ENCODE peak calls at places on chromosomes 7 and 10, in four cellular contexts. C, M, Z and K are unnamed samples.

GRCh38 chr7:4964506-4964905 is 5.5 kb upstream of the MMD2 start:
- DNase-seq in Z (no peak), M (no peak), C (no peak), K (no peak)

GRCh38 chr7:124101173-124101768 is 68.4 kb upstream of the TMEM229A start:
- DNase-seq in M (peak; percentile 14), C (no peak), Z (peak; percentile 55), K (peak; percentile 67)

GRCh38 chr7:148662646-148663045 is 36.1 kb upstream of the CUL1 start:
- DNase-seq in C (no peak), Z (no peak), M (no peak), K (no peak)

GRCh38 chr10:114477285-114477684 is 73.0 kb upstream of the AFAP1L2 start:
- DNase-seq in C (no peak), M (peak; percentile 4), Z (no peak), K (no peak)

GRCh38 chr10:43427166-43427825 is 9.6 kb upstream of the ZNF487 start:
- DNase-seq in M (no peak), C (no peak), Z (no peak), K (no peak)

GRCh38 chr7:100719523-100720319 is 547 bp upstream of the EPO start:
- DNase-seq in C (no peak), Z (no peak), M (peak; percentile 75), K (no peak)

GRCh38 chr7:120353171-120353570 is 80.2 kb downstream of the KCND2 start:
- DNase-seq in C (no peak), M (no peak), Z (no peak), K (no peak)

GRCh38 chr10:28263136-28263857 is 39.6 kb downstream of the MPP7 start:
- DNase-seq in C (no peak), M (peak; percentile 46), Z (no peak), K (peak; percentile 34)

GRCh38 chr10:11609052-11609451 is 2.4 kb downstream of the USP6NL start:
- DNase-seq in C (no peak), Z (no peak), M (no peak), K (no peak)

GRCh38 chr10:104680467-104681401 is 39.6 kb downstream of the SORCS3 start:
- DNase-seq in M (no peak), C (no peak), Z (no peak), K (peak; percentile 70)

GRCh38 chr7:43658718-43659548 is 70.4 kb downstream of the COA1 start:
- DNase-seq in C (no peak), M (peak; percentile 81), Z (no peak), K (no peak)

GRCh38 chr10:69361303-69361614 is 55.5 kb downstream of the TACR2 start:
- DNase-seq in C (no peak), M (no peak), Z (no peak), K (no peak)

GRCh38 chr10:123009105-123009805 is 449 bp downstream of the ACADSB start:
- DNase-seq in C (no peak), Z (peak; percentile 17), M (no peak), K (peak; percentile 34)

GRCh38 chr7:136877990-136878389 is 9.5 kb downstream of the CHRM2 start:
- DNase-seq in C (no peak), M (no peak), Z (no peak), K (no peak)

GRCh38 chr10:89118091-89118490 is 89.0 kb downstream of the CH25H start:
- DNase-seq in C (no peak), Z (no peak), M (no peak), K (no peak)

GRCh38 chr7:30678805-30679204 is 3.5 kb downstream of the CRHR2 start:
- DNase-seq in M (no peak), Z (no peak), C (no peak), K (no peak)

GRCh38 chr10:46992794-46993552 is 81.7 kb downstream of the PTPN20 start:
- DNase-seq in C (no peak), Z (no peak), M (peak; percentile 24), K (peak; percentile 68)

GRCh38 chr7:97842772-97843345 is 29.3 kb downstream of the ASNS start:
- DNase-seq in Z (no peak), M (no peak), C (no peak), K (no peak)

GRCh38 chr10:37384923-37385322 is 259.5 kb downstream of the ANKRD30A start:
- DNase-seq in Z (no peak), M (no peak), C (no peak), K (no peak)

GRCh38 chr10:131831561-131831960 is 69.2 kb upstream of the PPP2R2D start:
- DNase-seq in Z (no peak), M (no peak), C (no peak), K (no peak)

GRCh38 chr10:27611861-27612450 is 107.9 kb downstream of the RAB18 start:
- DNase-seq in Z (no peak), C (no peak), M (no peak), K (no peak)

GRCh38 chr7:30252885-30253795 is 31.3 kb upstream of the ZNRF2 start:
- DNase-seq in C (no peak), Z (no peak), M (no peak), K (no peak)

GRCh38 chr10:14163374-14164125 is 167.2 kb downstream of the FRMD4A start:
- DNase-seq in M (no peak), Z (no peak), C (no peak), K (peak; percentile 18)

GRCh38 chr7:31692451-31692850 is 5.4 kb downstream of the PPP1R17 start:
- DNase-seq in C (no peak), Z (no peak), M (no peak), K (no peak)

GRCh38 chr10:121741246-121741645 is 143.0 kb upstream of the FGFR2 start:
- DNase-seq in Z (no peak), C (no peak), M (no peak), K (no peak)

GRCh38 chr7:92875719-92876118 is 39.3 kb upstream of the CDK6 start:
- DNase-seq in Z (no peak), M (no peak), C (no peak), K (no peak)

GRCh38 chr7:55128693-55129394 is 110.0 kb downstream of the EGFR start:
- DNase-seq in C (no peak), M (no peak), Z (no peak), K (no peak)

GRCh38 chr7:65892832-65893231 is 20.0 kb downstream of the VKORC1L1 start:
- DNase-seq in C (no peak), M (no peak), Z (no peak), K (no peak)

GRCh38 chr10:114874827-114875541 is 53.4 kb downstream of the FHIP2A start:
- DNase-seq in C (no peak), M (peak; percentile 19), Z (no peak), K (peak; percentile 85)

GRCh38 chr10:96512997-96513685 is 585 bp downstream of the TLL2 start:
- DNase-seq in Z (no peak), M (no peak), C (no peak), K (peak; percentile 64)
- H2AFZ ChIP-seq in Z (peak overlapping the region; percentile 55), M (no peak overlapping the region), C (peak overlapping the region; percentile 20), K (peak overlapping the region; percentile 84)

GRCh38 chr7:99457646-99458493 is 8.1 kb downstream of the ATP5MF start:
- DNase-seq in M (no peak), C (no peak), Z (no peak), K (no peak)

GRCh38 chr7:99459087-99459486 is 6.9 kb downstream of the ATP5MF start:
- DNase-seq in Z (no peak), M (peak; percentile 35), C (no peak), K (peak; percentile 82)

GRCh38 chr7:99457050-99457645 is 8.8 kb downstream of the ATP5MF start:
- DNase-seq in M (no peak), Z (no peak), C (no peak), K (no peak)

GRCh38 chr7:99461221-99461620 is 4.7 kb downstream of the ATP5MF start:
- DNase-seq in M (no peak), C (no peak), Z (no peak), K (peak; percentile 35)

DNA sequence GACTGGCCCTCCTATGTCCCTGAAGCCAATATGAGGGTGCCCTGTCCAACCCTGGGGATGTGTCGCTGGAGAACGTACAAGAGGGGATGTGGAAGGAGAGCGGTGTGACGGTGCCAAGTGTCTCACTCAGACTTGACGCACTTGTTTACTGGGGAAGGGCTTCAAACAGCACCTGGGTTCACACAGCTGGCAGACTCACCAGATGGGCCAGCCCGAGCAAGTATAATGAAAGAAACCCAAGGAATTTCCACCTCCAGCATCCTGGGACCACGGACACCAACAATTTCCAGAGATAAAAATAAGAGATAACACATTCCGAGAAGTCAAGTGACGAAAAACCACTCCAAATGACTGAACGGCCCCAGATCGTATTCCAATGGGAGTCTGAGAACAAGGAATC is 5.3 kb downstream of the ATP5MF start:
- DNase-seq in Z (no peak), C (no peak), M (no peak), K (no peak)
- H3K4me2 ChIP-seq in Z (no peak overlapping the region), C (no peak overlapping the region), M (no peak overlapping the region), K (no peak overlapping the region)

GRCh38 chr10:79019961-79020491 is 48.7 kb upstream of the ZMIZ1 start:
- DNase-seq in C (no peak), M (peak; percentile 60), Z (peak; percentile 91), K (no peak)
- TF ChIP-seq JUNB in C (no peak), M (no peak), Z (no peak), K (no peak)

GRCh38 chr7:51075681-51076580 is 240.7 kb downstream of the COBL start:
- DNase-seq in Z (no peak), C (no peak), M (no peak), K (no peak)
- H2AFZ ChIP-seq in Z (no peak overlapping the region), C (no peak overlapping the region), M (no peak overlapping the region), K (no peak overlapping the region)

GRCh38 chr7:89067048-89067447 is 271.5 kb upstream of the TEX47 start:
- DNase-seq in M (no peak), C (no peak), Z (no peak), K (no peak)
- H3K4me2 ChIP-seq in M (no peak overlapping the region), C (no peak overlapping the region), Z (no peak overlapping the region), K (no peak overlapping the region)